ENCODE peak calls at places on chromosomes 3 and 15, in six cellular contexts. C is H4; L is GM04504; K is Jurkat, Clone E6-1; S is A549; U is T-helper 9 cell. W is an unnamed sample.

GRCh38 chr3:116256843-116257485 is 188.3 kb downstream of the LSAMP start:
- DNase-seq in C (no peak), L (peak), K (no peak), S (no peak), U (no peak), W (no peak)

GRCh38 chr15:31252386-31252785 is 74.2 kb upstream of the KLF13 start:
- DNase-seq in C (no peak), L (no peak), K (no peak), S (no peak), U (no peak), W (no peak)

GRCh38 chr3:161854232-161854771 is 357.7 kb downstream of the OTOL1 start:
- DNase-seq in C (peak), L (peak), K (peak), S (no peak), U (no peak), W (no peak)

GRCh38 chr15:40929730-40930429 is 740 bp downstream of the DLL4 start:
- DNase-seq in C (no peak), L (no peak), K (no peak), S (no peak), U (no peak), W (no peak)

GRCh38 chr3:146161725-146162047 is 702 bp upstream of the PLOD2 start:
- DNase-seq in C (peak), L (no peak), K (no peak), S (no peak), U (no peak), W (no peak)

GRCh38 chr3:150183619-150184425 is 213.1 kb upstream of the PFN2 start:
- DNase-seq in C (peak), L (peak), K (peak), S (peak), U (peak), W (peak)

GRCh38 chr3:193388371-193388770 is 9.8 kb upstream of the ATP13A5 start:
- DNase-seq in C (no peak), L (no peak), K (no peak), S (no peak), U (no peak), W (no peak)

GRCh38 chr3:42179110-42179725 is 86.8 kb downstream of the CCK start:
- DNase-seq in C (peak), L (peak), K (no peak), S (peak), U (no peak), W (no peak)

GRCh38 chr3:121562148-121562547 is 5.6 kb upstream of the ARGFX start:
- DNase-seq in C (no peak), L (no peak), K (no peak), S (no peak), U (no peak), W (no peak)

GRCh38 chr3:126835472-126836219 is 131.6 kb downstream of the CHCHD6 start:
- DNase-seq in C (no peak), L (no peak), K (no peak), S (no peak), U (no peak), W (no peak)

GRCh38 chr3:25468866-25469319 is 40.8 kb downstream of the RARB start:
- DNase-seq in C (no peak), L (peak), K (no peak), S (no peak), U (no peak), W (no peak)